ENCODE peak calls at places on chromosome 4, in four cellular contexts. K is sigmoid colon, B is breast epithelium, Z is HCT116. V is an unnamed sample.

GRCh38 chr4:7134737-7135388 is 57.5 kb upstream of the SORCS2 start:
- DNase-seq in K (peak), B (peak), Z (no peak), V (peak)

GRCh38 chr4:53361451-53361850 is 4.4 kb downstream of the SCFD2 start:
- DNase-seq in B (no peak), Z (no peak), K (no peak), V (no peak)

GRCh38 chr4:124278477-124278876 is 434.1 kb downstream of the ANKRD50 start:
- DNase-seq in B (no peak), Z (no peak), K (no peak), V (no peak)

GRCh38 chr4:139785356-139785755 is 119.7 kb downstream of the MGST2 start:
- DNase-seq in B (no peak), Z (no peak), K (no peak), V (no peak)

GRCh38 chr4:73615613-73616012 is 4.6 kb downstream of the RASSF6 start:
- DNase-seq in Z (no peak), B (peak), K (no peak), V (no peak)

GRCh38 chr4:73220815-73221214 is 37.8 kb downstream of the ANKRD17 start:
- DNase-seq in B (no peak), K (no peak), Z (no peak), V (no peak)

GRCh38 chr4:80732010-80732409 is 298.5 kb upstream of the BMP3 start:
- DNase-seq in K (no peak), Z (no peak), B (no peak), V (no peak)

GRCh38 chr4:106034751-106035150 is 139.5 kb downstream of the NPNT start:
- DNase-seq in Z (no peak), K (no peak), B (no peak), V (no peak)

GRCh38 chr4:165873298-165874071 is 448 bp downstream of the TLL1 start:
- DNase-seq in B (no peak), K (peak), Z (no peak), V (peak)

DNA sequence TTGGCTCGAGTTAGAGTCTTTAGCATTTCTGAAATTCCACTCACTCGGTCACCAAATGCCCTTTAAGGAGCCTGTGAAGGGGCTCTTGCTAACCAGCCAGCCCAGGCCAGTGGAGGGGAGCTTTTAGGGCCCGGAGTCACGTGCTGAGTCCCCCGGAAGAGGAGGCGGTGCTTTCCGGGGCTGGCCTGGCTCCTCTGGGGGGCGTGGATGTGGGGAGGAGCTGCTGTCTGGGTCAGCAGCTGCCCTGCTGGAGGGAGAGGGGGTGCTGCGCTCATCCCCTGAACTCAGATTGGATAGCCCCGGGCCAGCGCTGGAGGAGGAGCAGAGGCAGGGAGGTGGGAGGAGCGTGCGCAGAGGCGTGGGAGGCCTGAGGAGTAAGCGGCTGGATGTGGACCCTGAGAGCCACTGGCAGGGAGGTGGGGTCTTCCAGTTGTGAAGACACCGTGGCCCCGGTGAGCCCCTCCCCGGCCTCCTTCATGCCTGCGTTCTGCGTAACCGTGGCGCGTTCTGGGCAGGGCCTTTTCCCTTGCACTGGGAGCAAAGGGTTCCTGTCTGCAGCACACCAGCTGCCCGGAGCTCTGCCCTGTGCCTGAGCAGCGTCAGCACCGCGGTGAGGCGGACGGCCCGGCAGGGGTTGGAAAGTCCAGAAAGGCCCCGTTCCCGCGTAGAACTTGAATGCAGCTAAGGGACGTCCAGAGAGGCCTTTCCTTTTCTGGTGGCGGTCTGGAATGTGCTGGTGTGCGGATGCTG is 19.7 kb downstream of the MAEA start:
- DNase-seq in Z (no peak), K (peak), B (peak), V (peak)
- TF ChIP-seq POLR2AphosphoS5 in Z (no peak), K (peak), B (no peak), V (peak)

GRCh38 chr4:67892905-67893304 is 9.1 kb upstream of the TMPRSS11D start:
- DNase-seq in Z (no peak), B (no peak), K (no peak), V (no peak)
- TF ChIP-seq CTCF in Z (peak), B (no peak), K (no peak), V (no peak)

GRCh38 chr4:36757623-36758311 is 476.4 kb downstream of the DTHD1 start:
- DNase-seq in Z (no peak), K (no peak), B (no peak), V (no peak)

GRCh38 chr4:36758779-36759178 is 477.4 kb downstream of the DTHD1 start:
- DNase-seq in Z (no peak), K (no peak), B (no peak), V (no peak)

GRCh38 chr4:36761625-36762024 is 480.2 kb downstream of the DTHD1 start:
- DNase-seq in B (no peak), K (no peak), Z (no peak), V (no peak)

GRCh38 chr4:36753048-36753447 is 471.6 kb downstream of the DTHD1 start:
- DNase-seq in B (no peak), K (no peak), Z (no peak), V (no peak)

DNA sequence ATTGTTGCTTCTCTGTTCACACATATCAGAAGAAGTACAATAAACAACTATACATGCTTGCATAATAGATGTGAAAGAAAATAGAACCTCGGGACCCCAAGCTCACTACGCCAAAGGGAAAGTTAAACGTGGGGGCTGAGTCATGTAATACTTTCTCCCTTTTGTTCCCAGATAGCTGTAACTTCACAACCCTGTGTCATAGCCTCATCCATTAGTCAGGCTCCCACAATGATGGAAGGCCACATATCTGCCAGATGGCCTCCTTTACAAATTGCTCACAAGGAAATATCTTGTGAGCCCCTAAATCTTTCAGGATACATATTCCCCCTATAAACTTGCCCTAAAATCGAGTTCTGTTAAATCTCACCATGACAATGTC is 476.9 kb downstream of the DTHD1 start:
- DNase-seq in B (no peak), Z (no peak), K (no peak), V (no peak)
- H3K4me3 ChIP-seq in B (no peak), Z (no peak), K (no peak), V (no peak)

DNA sequence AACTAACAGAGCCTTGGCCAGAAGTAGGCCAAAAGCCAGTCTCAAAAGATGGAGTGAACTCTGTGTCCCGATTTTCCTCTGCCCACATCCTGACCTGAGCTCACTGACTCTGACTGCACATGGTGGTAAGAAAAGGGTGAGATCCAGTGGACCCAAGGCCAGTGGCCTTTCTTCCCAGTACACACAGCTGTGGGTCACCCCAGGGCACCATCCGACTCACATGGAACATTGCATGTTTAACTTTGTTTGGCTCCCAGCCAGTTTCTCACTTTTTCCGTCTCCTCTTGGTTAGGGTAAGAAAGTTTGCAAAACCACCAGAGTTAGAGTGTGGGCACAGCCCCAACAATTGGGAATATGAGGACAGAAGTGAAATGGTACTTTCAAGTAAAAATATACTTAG is 69.8 kb downstream of the GAB1 start:
- DNase-seq in Z (no peak), B (peak), K (peak), V (peak)
- TF ChIP-seq POLR2AphosphoS5 in Z (no peak), B (peak), K (peak), V (no peak)

DNA sequence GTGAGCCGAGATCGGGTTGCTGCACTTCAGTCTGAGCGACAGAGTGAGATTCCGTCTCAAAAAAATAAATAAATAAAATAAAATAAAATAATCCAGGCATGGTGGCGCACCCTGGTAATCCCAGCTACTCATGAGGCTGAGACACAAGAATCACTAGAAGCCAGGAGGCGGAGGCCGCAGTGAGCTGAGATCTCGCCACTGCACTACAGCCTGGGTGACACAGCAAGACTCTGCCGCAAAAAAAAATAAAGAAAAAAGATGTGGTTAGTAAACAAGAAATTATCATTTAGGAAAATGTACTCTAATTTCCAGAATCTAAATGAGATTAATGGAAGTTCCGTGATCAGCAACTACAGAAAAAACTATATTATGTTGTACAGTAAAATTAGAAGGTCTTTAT is 14.5 kb upstream of the LRBA start:
- DNase-seq in K (no peak), Z (no peak), B (no peak), V (no peak)
- TF ChIP-seq CTCF in K (no peak), Z (no peak), B (no peak), V (no peak)

DNA sequence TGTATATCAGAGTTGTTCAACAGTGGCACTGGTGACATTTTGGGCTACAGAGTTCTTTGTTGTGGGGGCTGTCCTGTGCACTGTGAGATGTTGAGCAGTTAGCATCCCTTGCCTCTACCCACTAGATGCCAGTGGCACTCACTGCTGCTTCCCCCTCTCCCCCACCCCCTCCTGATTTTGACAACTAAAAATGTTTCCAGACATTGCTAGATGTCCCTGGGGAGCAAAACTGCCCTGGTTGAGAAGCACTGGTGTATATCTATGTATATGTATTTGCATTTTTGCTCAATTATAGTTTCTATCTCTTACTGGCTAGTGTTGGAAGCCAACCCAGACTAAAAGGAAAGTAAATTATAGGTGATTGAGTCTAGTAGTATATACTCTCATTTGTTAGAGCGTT is 2.4 kb downstream of the TMEM131L start:
- DNase-seq in B (no peak), Z (no peak), K (no peak), V (no peak)
- H3K4me3 ChIP-seq in B (peak), Z (no peak), K (peak), V (peak)

GRCh38 chr4:92522371-92522770 is 218.6 kb downstream of the GRID2 start:
- DNase-seq in B (no peak), K (no peak), Z (no peak), V (no peak)

GRCh38 chr4:92521941-92522340 is 218.2 kb downstream of the GRID2 start:
- DNase-seq in Z (no peak), B (no peak), K (no peak), V (no peak)

GRCh38 chr4:92516450-92516849 is 212.7 kb downstream of the GRID2 start:
- DNase-seq in K (no peak), Z (no peak), B (no peak), V (no peak)

GRCh38 chr4:92520563-92520962 is 216.8 kb downstream of the GRID2 start:
- DNase-seq in B (no peak), K (no peak), Z (no peak), V (no peak)

DNA sequence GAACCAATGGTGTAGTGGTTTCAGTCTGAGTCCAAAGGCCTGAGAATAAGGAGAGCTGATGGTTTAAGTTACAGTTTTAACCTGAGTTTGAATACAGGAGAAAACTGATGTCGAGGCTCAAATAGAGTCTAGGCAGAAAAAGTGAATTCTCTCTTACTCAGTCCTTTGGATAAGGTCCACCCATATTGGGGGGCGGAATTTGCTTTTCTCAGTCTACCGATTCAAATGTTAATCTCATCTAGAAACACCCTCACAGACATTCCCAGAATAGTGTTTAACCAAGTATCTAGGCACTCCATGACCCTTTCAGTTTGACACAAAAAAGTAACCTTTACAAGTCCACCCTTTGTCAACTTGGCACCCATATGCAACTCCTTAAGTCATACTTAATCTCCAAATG is 216.0 kb downstream of the GRID2 start:
- DNase-seq in K (no peak), Z (no peak), B (no peak), V (no peak)
- TF ChIP-seq POLR2AphosphoS5 in K (no peak), Z (no peak), B (no peak), V (no peak)

GRCh38 chr4:70948665-70949284 is 44.7 kb upstream of the DCK start:
- DNase-seq in Z (no peak), K (no peak), B (no peak), V (no peak)
- TF ChIP-seq CTCF in Z (no peak), K (no peak), B (no peak), V (no peak)

DNA sequence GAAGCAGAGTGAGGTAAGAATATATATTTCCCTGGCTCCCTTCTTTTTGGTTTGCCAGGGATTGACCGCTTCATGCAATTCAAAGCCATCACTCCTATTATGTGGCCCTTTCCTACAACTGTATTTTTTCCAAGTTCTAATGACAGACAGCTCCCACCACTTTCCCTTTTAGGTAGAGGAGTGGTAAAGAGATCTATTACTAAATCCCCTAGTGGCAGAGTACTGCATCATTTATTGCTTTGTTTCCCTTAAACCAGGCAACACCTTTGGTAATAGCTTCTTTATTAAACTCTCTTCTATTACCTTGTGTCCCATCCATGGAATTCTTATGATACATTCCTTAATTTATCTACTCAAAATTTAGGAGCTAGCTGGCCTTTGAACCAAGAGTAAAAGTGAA is 90.7 kb downstream of the CNOT6L start:
- DNase-seq in K (no peak), B (no peak), Z (no peak), V (no peak)
- H3K4me3 ChIP-seq in K (no peak), B (no peak), Z (no peak), V (no peak)